ENCODE peak calls at places on chromosomes 2 and 18, in nine cellular contexts. L is Peyer's patch, X is ovary, O is fibroblast of lung, Z is cardiac fibroblast, A is progenitor cell of endocrine pancreas, P is BE2C, V is A549, N is IMR-90. Y is an unnamed sample.

GRCh38 chr2:15846626-15847025 is 93.7 kb upstream of the MYCN start:
- DNase-seq in L (no peak), P (no peak), X (no peak), A (no peak), O (no peak), N (no peak), V (no peak), Z (no peak), Y (no peak)

GRCh38 chr18:24987271-24987932 is 364.6 kb downstream of the ZNF521 start:
- DNase-seq in A (no peak), Z (peak; percentile 16), L (no peak), X (no peak), N (peak; percentile 35), O (peak; percentile 34), V (no peak), P (no peak), Y (no peak)

GRCh38 chr2:119082821-119083400 is 75.6 kb downstream of the C1QL2 start:
- DNase-seq in N (no peak), X (no peak), L (no peak), O (no peak), A (no peak), V (no peak), P (no peak), Z (no peak), Y (no peak)

GRCh38 chr18:32889620-32890593 is 117.1 kb upstream of the KLHL14 start:
- DNase-seq in P (no peak), L (no peak), N (no peak), Z (no peak), A (no peak), X (no peak), O (no peak), V (no peak), Y (no peak)

GRCh38 chr2:218892693-218893348 is 12.2 kb downstream of the WNT10A start:
- DNase-seq in P (peak; percentile 86), V (peak; percentile 64), Z (peak; percentile 43), A (peak; percentile 65), O (peak; percentile 26), L (peak; percentile 85), X (peak; percentile 72), N (peak; percentile 45), Y (peak; percentile 77)

GRCh38 chr2:56372071-56372656 is 188.4 kb downstream of the CCDC85A start:
- DNase-seq in Z (no peak), A (no peak), N (no peak), L (no peak), O (no peak), X (no peak), V (no peak), P (no peak), Y (no peak)

GRCh38 chr2:138829326-138829725 is 49.1 kb upstream of the NXPH2 start:
- DNase-seq in V (peak; percentile 64), L (peak; percentile 17), P (peak; percentile 66), O (peak; percentile 30), A (peak; percentile 43), Z (peak; percentile 28), X (peak; percentile 11), N (peak; percentile 4), Y (peak; percentile 78)

GRCh38 chr2:130371723-130372054 is 15.8 kb downstream of the PTPN18 start:
- DNase-seq in P (no peak), N (peak; percentile 21), A (no peak), L (peak; percentile 56), X (no peak), O (no peak), Z (no peak), V (peak; percentile 69), Y (no peak)

GRCh38 chr2:9984861-9985480 is 33.5 kb downstream of the GRHL1 start:
- DNase-seq in N (peak; percentile 63), L (no peak), V (no peak), X (no peak), P (no peak), O (no peak), Z (no peak), A (no peak), Y (no peak)

GRCh38 chr2:5482929-5483331 is 209.3 kb upstream of the SOX11 start:
- DNase-seq in A (no peak), O (peak; percentile 74), L (no peak), Z (no peak), P (no peak), N (no peak), X (peak; percentile 16), V (no peak), Y (peak; percentile 43)

GRCh38 chr2:236969767-236970655 is 115.7 kb upstream of the COPS8 start:
- DNase-seq in V (no peak), A (no peak), Z (no peak), O (no peak), L (no peak), X (no peak), P (no peak), N (no peak), Y (no peak)

GRCh38 chr2:138846216-138846821 is 66.1 kb upstream of the NXPH2 start:
- DNase-seq in Z (peak; percentile 33), X (no peak), N (peak; percentile 7), V (peak; percentile 24), P (no peak), O (peak; percentile 31), L (no peak), A (no peak), Y (no peak)

GRCh38 chr2:3535794-3536681 is 16.7 kb upstream of the ADI1 start:
- DNase-seq in P (no peak), Z (peak; percentile 89), L (no peak), A (no peak), O (peak; percentile 94), V (peak; percentile 66), N (peak; percentile 94), X (peak; percentile 80), Y (no peak)
- TF ChIP-seq CTCF in P (peak; percentile 19), Z (peak; percentile 3), L (no peak), A (no peak), O (peak; percentile 35), V (peak; percentile 17), N (peak; percentile 40), X (no peak), Y (no peak)

GRCh38 chr2:54166121-54166773 is 50.8 kb downstream of the ACYP2 start:
- DNase-seq in L (no peak), Z (no peak), A (no peak), V (no peak), N (peak; percentile 31), P (no peak), X (no peak), O (no peak), Y (no peak)

GRCh38 chr2:54158311-54158710 is 42.9 kb downstream of the ACYP2 start:
- DNase-seq in P (no peak), V (no peak), A (no peak), X (no peak), L (no peak), O (no peak), N (no peak), Z (no peak), Y (no peak)

GRCh38 chr2:54161660-54162059 is 46.2 kb downstream of the ACYP2 start:
- DNase-seq in O (peak; percentile 36), L (no peak), A (no peak), X (no peak), V (no peak), N (peak; percentile 15), P (no peak), Z (peak; percentile 19), Y (no peak)
- TF ChIP-seq CTCF in O (no peak), L (no peak), A (no peak), X (no peak), V (no peak), N (no peak), P (no peak), Z (peak; percentile 1), Y (no peak)

DNA sequence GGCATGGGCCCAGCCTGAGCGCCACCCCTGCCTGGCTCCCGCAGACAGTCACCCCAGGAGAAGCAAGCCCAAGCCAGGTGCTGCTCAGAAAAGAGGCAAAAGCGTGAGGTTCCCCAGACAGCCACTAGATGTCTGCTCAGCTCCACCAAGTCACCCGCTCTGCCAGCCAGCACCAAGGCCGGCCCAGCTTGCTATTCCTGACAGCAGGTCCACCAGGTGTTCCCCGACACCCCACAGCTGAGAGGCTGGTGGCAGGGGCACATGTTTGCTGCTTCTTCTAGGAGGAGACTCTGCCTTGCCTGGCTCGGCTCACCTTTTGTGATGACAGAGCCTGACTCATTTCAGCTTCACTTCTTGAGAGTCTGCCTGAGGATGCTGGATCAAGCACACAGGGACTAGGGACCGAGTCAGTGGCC is 206.7 kb downstream of the MGAT5 start:
- DNase-seq in V (peak; percentile 78), Z (peak; percentile 70), P (peak; percentile 49), O (peak; percentile 48), L (peak; percentile 59), A (peak; percentile 49), N (peak; percentile 47), X (peak; percentile 46), Y (peak; percentile 84)
- TF ChIP-seq CTCF in V (peak; percentile 69), Z (peak; percentile 73), P (peak; percentile 53), O (peak; percentile 50), L (peak; percentile 67), A (peak; percentile 77), N (peak; percentile 58), X (peak; percentile 34), Y (peak; percentile 83)

GRCh38 chr2:195672674-195673073 is 15.6 kb downstream of the SLC39A10 start:
- DNase-seq in Z (no peak), O (no peak), V (no peak), N (no peak), X (no peak), A (no peak), L (no peak), P (no peak), Y (no peak)
- TF ChIP-seq CTCF in Z (no peak), O (no peak), V (no peak), N (no peak), X (no peak), A (peak; percentile 40), L (peak; percentile 41), P (no peak), Y (peak; percentile 33)

DNA sequence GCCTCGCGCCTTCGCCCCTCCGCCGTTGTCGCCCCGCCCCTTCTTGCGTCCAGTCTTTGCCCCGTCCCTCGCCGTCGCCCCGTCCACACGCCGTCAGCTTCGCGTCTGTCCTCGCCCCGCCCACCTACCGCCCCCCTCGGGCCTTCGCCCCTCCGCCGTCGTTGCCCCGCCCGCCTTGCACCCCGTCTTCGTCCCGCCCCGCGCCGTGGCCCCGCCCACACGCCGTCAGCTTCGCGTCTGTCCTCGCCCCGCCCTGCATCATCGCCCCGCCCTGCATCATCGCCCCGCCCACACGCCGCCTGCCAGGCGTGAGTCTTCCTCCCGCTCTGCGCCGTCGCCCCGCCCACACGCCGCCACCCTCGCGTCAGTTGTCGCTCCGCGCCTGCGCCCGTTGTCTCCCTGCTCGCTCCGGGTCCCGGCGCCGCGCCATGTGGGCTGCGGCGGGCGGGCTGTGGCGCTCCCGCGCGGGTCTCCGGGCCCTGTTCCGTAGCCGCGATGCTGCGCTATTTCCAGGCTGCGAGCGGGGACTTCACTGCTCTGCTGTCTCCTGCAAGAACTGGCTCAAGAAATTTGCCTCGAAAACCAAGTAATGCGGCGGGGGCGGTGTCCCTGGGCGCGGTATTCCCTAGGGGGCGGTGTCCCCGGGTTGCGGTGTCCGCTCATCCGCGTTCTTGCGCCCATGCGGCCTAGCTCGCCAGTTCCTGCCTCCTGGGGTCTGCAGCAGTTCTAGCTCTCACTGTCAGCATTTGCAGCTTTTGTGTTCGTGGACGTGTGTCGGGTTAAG is at the start of gene RBFA:
- DNase-seq in A (peak; percentile 99), N (peak; percentile 98), Z (peak; percentile 100), O (peak; percentile 98), L (peak; percentile 99), P (peak; percentile 98), X (peak; percentile 100), V (peak; percentile 97), Y (peak; percentile 100)
- TF ChIP-seq CTCF in A (peak; percentile 63), N (peak; percentile 45), Z (no peak), O (peak; percentile 38), L (peak; percentile 55), P (no peak), X (peak; percentile 20), V (peak; percentile 35), Y (no peak)